ENCODE peak calls at places on chromosomes 16 and 17, in eight cellular contexts. One of them, this sample, is unnamed.

GRCh38 chr17:17823433-17824118 is 13.2 kb downstream of the SREBF1 start:
- DNase-seq in NCI-H1092 treated with DMSO at 0.1 percent for 48 hours: peak; percentile 72
- DNase-seq in SK-N-MC: no peak
- DNase-seq in GM10248: peak; percentile 99
- DNase-seq in mesenchymal stem cell: peak; percentile 84
- DNase-seq in mucosa of descending colon: peak; percentile 92
- DNase-seq in naive B cell: peak; percentile 73
- DNase-seq in Kasumi-1: peak; percentile 37
- DNase-seq in this sample: peak; percentile 95

GRCh38 chr17:68101992-68102758 is 66.6 kb downstream of the KPNA2 start:
- DNase-seq in naive B cell: peak; percentile 12
- DNase-seq in NCI-H1092 treated with DMSO at 0.1 percent for 48 hours: no peak
- DNase-seq in Kasumi-1: no peak
- DNase-seq in SK-N-MC: no peak
- DNase-seq in GM10248: no peak
- DNase-seq in mesenchymal stem cell: peak; percentile 22
- DNase-seq in mucosa of descending colon: peak; percentile 67
- DNase-seq in this sample: no peak

GRCh38 chr17:80025796-80026195 is 9.9 kb downstream of the TBC1D16 start:
- DNase-seq in naive B cell: no peak
- DNase-seq in NCI-H1092 treated with DMSO at 0.1 percent for 48 hours: peak; percentile 83
- DNase-seq in GM10248: no peak
- DNase-seq in SK-N-MC: no peak
- DNase-seq in mesenchymal stem cell: no peak
- DNase-seq in mucosa of descending colon: no peak
- DNase-seq in Kasumi-1: no peak
- DNase-seq in this sample: peak; percentile 20

GRCh38 chr17:60231234-60231633 is 81.5 kb downstream of the CA4 start:
- DNase-seq in NCI-H1092 treated with DMSO at 0.1 percent for 48 hours: peak; percentile 43
- DNase-seq in mucosa of descending colon: no peak
- DNase-seq in mesenchymal stem cell: peak; percentile 24
- DNase-seq in SK-N-MC: no peak
- DNase-seq in naive B cell: no peak
- DNase-seq in Kasumi-1: peak; percentile 81
- DNase-seq in GM10248: peak; percentile 29
- DNase-seq in this sample: peak; percentile 43

GRCh38 chr17:39753514-39754160 is 15.9 kb downstream of the GRB7 start:
- DNase-seq in SK-N-MC: no peak
- DNase-seq in mesenchymal stem cell: no peak
- DNase-seq in mucosa of descending colon: no peak
- DNase-seq in Kasumi-1: peak; percentile 42
- DNase-seq in GM10248: peak; percentile 81
- DNase-seq in naive B cell: peak; percentile 83
- DNase-seq in NCI-H1092 treated with DMSO at 0.1 percent for 48 hours: peak; percentile 54
- DNase-seq in this sample: peak; percentile 69

GRCh38 chr16:1082266-1082951 is 9.9 kb downstream of the SSTR5 start:
- DNase-seq in mucosa of descending colon: no peak
- DNase-seq in GM10248: no peak
- DNase-seq in NCI-H1092 treated with DMSO at 0.1 percent for 48 hours: no peak
- DNase-seq in mesenchymal stem cell: peak; percentile 15
- DNase-seq in SK-N-MC: no peak
- DNase-seq in naive B cell: no peak
- DNase-seq in Kasumi-1: no peak
- DNase-seq in this sample: no peak

GRCh38 chr16:12502671-12503070 is 301.0 kb downstream of the CPPED1 start:
- DNase-seq in mucosa of descending colon: no peak
- DNase-seq in naive B cell: no peak
- DNase-seq in SK-N-MC: no peak
- DNase-seq in NCI-H1092 treated with DMSO at 0.1 percent for 48 hours: no peak
- DNase-seq in GM10248: no peak
- DNase-seq in mesenchymal stem cell: no peak
- DNase-seq in Kasumi-1: no peak
- DNase-seq in this sample: peak; percentile 29

GRCh38 chr17:44349553-44350070 is 4.5 kb downstream of the GRN start:
- DNase-seq in mesenchymal stem cell: no peak
- DNase-seq in mucosa of descending colon: no peak
- DNase-seq in naive B cell: no peak
- DNase-seq in Kasumi-1: no peak
- DNase-seq in NCI-H1092 treated with DMSO at 0.1 percent for 48 hours: no peak
- DNase-seq in SK-N-MC: no peak
- DNase-seq in GM10248: no peak
- DNase-seq in this sample: no peak

GRCh38 chr16:13391337-13391736 is 489.9 kb downstream of the SHISA9 start:
- DNase-seq in SK-N-MC: no peak
- DNase-seq in GM10248: no peak
- DNase-seq in NCI-H1092 treated with DMSO at 0.1 percent for 48 hours: no peak
- DNase-seq in mucosa of descending colon: no peak
- DNase-seq in naive B cell: no peak
- DNase-seq in mesenchymal stem cell: no peak
- DNase-seq in Kasumi-1: no peak
- DNase-seq in this sample: no peak

GRCh38 chr17:80441133-80441578 is 26.2 kb downstream of the ENDOV start:
- DNase-seq in GM10248: peak; percentile 82
- DNase-seq in mesenchymal stem cell: peak; percentile 64
- DNase-seq in SK-N-MC: no peak
- DNase-seq in mucosa of descending colon: no peak
- DNase-seq in Kasumi-1: peak; percentile 69
- DNase-seq in naive B cell: no peak
- DNase-seq in NCI-H1092 treated with DMSO at 0.1 percent for 48 hours: no peak
- DNase-seq in this sample: peak; percentile 77

GRCh38 chr16:19119564-19119963 is 5.8 kb downstream of the ITPRIPL2 start:
- DNase-seq in Kasumi-1: no peak
- DNase-seq in mucosa of descending colon: no peak
- DNase-seq in naive B cell: no peak
- DNase-seq in NCI-H1092 treated with DMSO at 0.1 percent for 48 hours: no peak
- DNase-seq in GM10248: no peak
- DNase-seq in SK-N-MC: no peak
- DNase-seq in mesenchymal stem cell: peak; percentile 90
- DNase-seq in this sample: no peak

GRCh38 chr17:17680477-17681186 is 626 bp upstream of the RAI1 start:
- DNase-seq in naive B cell: no peak
- DNase-seq in GM10248: no peak
- DNase-seq in NCI-H1092 treated with DMSO at 0.1 percent for 48 hours: no peak
- DNase-seq in mesenchymal stem cell: no peak
- DNase-seq in Kasumi-1: no peak
- DNase-seq in mucosa of descending colon: no peak
- DNase-seq in SK-N-MC: no peak
- DNase-seq in this sample: no peak

GRCh38 chr16:68332411-68333121 is 21.7 kb downstream of the PRMT7 start:
- DNase-seq in Kasumi-1: peak; percentile 99
- DNase-seq in SK-N-MC: no peak
- DNase-seq in mesenchymal stem cell: peak; percentile 80
- DNase-seq in naive B cell: peak; percentile 28
- DNase-seq in mucosa of descending colon: no peak
- DNase-seq in NCI-H1092 treated with DMSO at 0.1 percent for 48 hours: no peak
- DNase-seq in GM10248: no peak
- DNase-seq in this sample: no peak

GRCh38 chr17:65483438-65483837 is 78.0 kb downstream of the AXIN2 start:
- DNase-seq in naive B cell: no peak
- DNase-seq in mesenchymal stem cell: no peak
- DNase-seq in SK-N-MC: no peak
- DNase-seq in Kasumi-1: no peak
- DNase-seq in NCI-H1092 treated with DMSO at 0.1 percent for 48 hours: no peak
- DNase-seq in mucosa of descending colon: no peak
- DNase-seq in GM10248: no peak
- DNase-seq in this sample: no peak

This sample was measured in NCI-H1436.